ENCODE peak calls at places on chromosomes 3 and 15, in nine cellular contexts. One of them, this sample, is unnamed.

GRCh38 chr15:64263567-64263966 is 92.4 kb downstream of the CSNK1G1 start:
- DNase-seq in AML-193: no peak
- DNase-seq in lower leg skin: no peak
- DNase-seq in amygdala: no peak
- DNase-seq in lower lobe of right lung: no peak
- DNase-seq in iris pigment epithelial cell: no peak
- DNase-seq in left cardiac atrium: no peak
- DNase-seq in WTC11: no peak
- DNase-seq in head of caudate nucleus: no peak
- DNase-seq in this sample: no peak

GRCh38 chr15:42623951-42624350 is 48.5 kb downstream of the STARD9 start:
- DNase-seq in AML-193: no peak
- DNase-seq in lower leg skin: no peak
- DNase-seq in amygdala: no peak
- DNase-seq in lower lobe of right lung: no peak
- DNase-seq in iris pigment epithelial cell: no peak
- DNase-seq in left cardiac atrium: no peak
- DNase-seq in WTC11: no peak
- DNase-seq in head of caudate nucleus: no peak
- DNase-seq in this sample: no peak

GRCh38 chr3:134517796-134518195 is 31.9 kb downstream of the CEP63 start:
- DNase-seq in AML-193: peak
- DNase-seq in lower leg skin: no peak
- DNase-seq in amygdala: no peak
- DNase-seq in lower lobe of right lung: no peak
- DNase-seq in iris pigment epithelial cell: peak
- DNase-seq in left cardiac atrium: no peak
- DNase-seq in WTC11: no peak
- DNase-seq in head of caudate nucleus: no peak
- DNase-seq in this sample: no peak

GRCh38 chr3:713225-713624 is 379.6 kb upstream of the CNTN6 start:
- DNase-seq in AML-193: no peak
- DNase-seq in lower leg skin: no peak
- DNase-seq in amygdala: no peak
- DNase-seq in lower lobe of right lung: no peak
- DNase-seq in iris pigment epithelial cell: no peak
- DNase-seq in left cardiac atrium: no peak
- DNase-seq in WTC11: no peak
- DNase-seq in head of caudate nucleus: no peak
- DNase-seq in this sample: no peak

GRCh38 chr15:90067181-90067952 is 34.9 kb downstream of the IDH2 start:
- DNase-seq in AML-193: no peak
- DNase-seq in lower leg skin: no peak
- DNase-seq in amygdala: no peak
- DNase-seq in lower lobe of right lung: no peak
- DNase-seq in iris pigment epithelial cell: no peak
- DNase-seq in left cardiac atrium: no peak
- DNase-seq in WTC11: no peak
- DNase-seq in head of caudate nucleus: no peak
- DNase-seq in this sample: no peak

GRCh38 chr15:98728811-98729160 is 80.4 kb downstream of the IGF1R start:
- DNase-seq in AML-193: no peak
- DNase-seq in lower leg skin: no peak
- DNase-seq in amygdala: no peak
- DNase-seq in lower lobe of right lung: no peak
- DNase-seq in iris pigment epithelial cell: no peak
- DNase-seq in left cardiac atrium: no peak
- DNase-seq in WTC11: no peak
- DNase-seq in head of caudate nucleus: no peak
- DNase-seq in this sample: no peak

GRCh38 chr3:186915808-186916796 is 14.2 kb upstream of the ST6GAL1 start:
- DNase-seq in AML-193: peak
- DNase-seq in lower leg skin: no peak
- DNase-seq in amygdala: no peak
- DNase-seq in lower lobe of right lung: no peak
- DNase-seq in iris pigment epithelial cell: no peak
- DNase-seq in left cardiac atrium: no peak
- DNase-seq in WTC11: no peak
- DNase-seq in head of caudate nucleus: no peak
- DNase-seq in this sample: no peak

GRCh38 chr3:194133661-194134230 is 2.2 kb upstream of the HES1 start:
- DNase-seq in AML-193: no peak
- DNase-seq in lower leg skin: no peak
- DNase-seq in amygdala: no peak
- DNase-seq in lower lobe of right lung: peak
- DNase-seq in iris pigment epithelial cell: peak
- DNase-seq in left cardiac atrium: peak
- DNase-seq in WTC11: peak
- DNase-seq in head of caudate nucleus: no peak
- DNase-seq in this sample: peak

GRCh38 chr3:139286825-139287224 is 57.0 kb upstream of the MRPS22 start:
- DNase-seq in AML-193: no peak
- DNase-seq in lower leg skin: no peak
- DNase-seq in amygdala: no peak
- DNase-seq in lower lobe of right lung: no peak
- DNase-seq in iris pigment epithelial cell: no peak
- DNase-seq in left cardiac atrium: no peak
- DNase-seq in WTC11: no peak
- DNase-seq in head of caudate nucleus: no peak
- DNase-seq in this sample: no peak

GRCh38 chr15:90871097-90871715 is 2.8 kb downstream of the FURIN start:
- DNase-seq in AML-193: no peak
- DNase-seq in lower leg skin: no peak
- DNase-seq in amygdala: no peak
- DNase-seq in lower lobe of right lung: no peak
- DNase-seq in iris pigment epithelial cell: peak
- DNase-seq in left cardiac atrium: no peak
- DNase-seq in WTC11: peak
- DNase-seq in head of caudate nucleus: peak
- DNase-seq in this sample: no peak

GRCh38 chr15:61459785-61460707 is 230.9 kb upstream of the RORA start:
- DNase-seq in AML-193: no peak
- DNase-seq in lower leg skin: no peak
- DNase-seq in amygdala: no peak
- DNase-seq in lower lobe of right lung: no peak
- DNase-seq in iris pigment epithelial cell: peak
- DNase-seq in left cardiac atrium: no peak
- DNase-seq in WTC11: no peak
- DNase-seq in head of caudate nucleus: no peak
- DNase-seq in this sample: no peak

GRCh38 chr15:81296673-81297072 is 27.3 kb downstream of the STARD5 start:
- DNase-seq in AML-193: peak
- DNase-seq in lower leg skin: peak
- DNase-seq in amygdala: no peak
- DNase-seq in lower lobe of right lung: peak
- DNase-seq in iris pigment epithelial cell: no peak
- DNase-seq in left cardiac atrium: peak
- DNase-seq in WTC11: no peak
- DNase-seq in head of caudate nucleus: no peak
- DNase-seq in this sample: peak

GRCh38 chr3:35936571-35936970 is 297.2 kb downstream of the ARPP21 start:
- DNase-seq in AML-193: no peak
- DNase-seq in lower leg skin: no peak
- DNase-seq in amygdala: no peak
- DNase-seq in lower lobe of right lung: no peak
- DNase-seq in iris pigment epithelial cell: peak
- DNase-seq in left cardiac atrium: no peak
- DNase-seq in WTC11: no peak
- DNase-seq in head of caudate nucleus: no peak
- DNase-seq in this sample: no peak

GRCh38 chr3:45997942-45998341 is 2.3 kb upstream of the FYCO1 start:
- DNase-seq in AML-193: no peak
- DNase-seq in lower leg skin: no peak
- DNase-seq in amygdala: no peak
- DNase-seq in lower lobe of right lung: no peak
- DNase-seq in iris pigment epithelial cell: no peak
- DNase-seq in left cardiac atrium: no peak
- DNase-seq in WTC11: no peak
- DNase-seq in head of caudate nucleus: no peak
- DNase-seq in this sample: no peak

GRCh38 chr15:74262635-74263034 is 26.5 kb downstream of the CCDC33 start:
- DNase-seq in AML-193: no peak
- DNase-seq in lower leg skin: no peak
- DNase-seq in amygdala: no peak
- DNase-seq in lower lobe of right lung: no peak
- DNase-seq in iris pigment epithelial cell: no peak
- DNase-seq in left cardiac atrium: no peak
- DNase-seq in WTC11: no peak
- DNase-seq in head of caudate nucleus: no peak
- DNase-seq in this sample: no peak

GRCh38 chr3:107525101-107525953 is 2.6 kb downstream of the BBX start:
- DNase-seq in AML-193: peak
- DNase-seq in lower leg skin: peak
- DNase-seq in amygdala: no peak
- DNase-seq in lower lobe of right lung: peak
- DNase-seq in iris pigment epithelial cell: peak
- DNase-seq in left cardiac atrium: peak
- DNase-seq in WTC11: peak
- DNase-seq in head of caudate nucleus: peak
- DNase-seq in this sample: peak

GRCh38 chr15:53586815-53587214 is 172.6 kb downstream of the WDR72 start:
- DNase-seq in AML-193: peak
- DNase-seq in lower leg skin: no peak
- DNase-seq in amygdala: no peak
- DNase-seq in lower lobe of right lung: peak
- DNase-seq in iris pigment epithelial cell: no peak
- DNase-seq in left cardiac atrium: no peak
- DNase-seq in WTC11: peak
- DNase-seq in head of caudate nucleus: peak
- DNase-seq in this sample: peak

GRCh38 chr3:36373084-36373483 is 7.2 kb upstream of the STAC start:
- DNase-seq in AML-193: no peak
- DNase-seq in lower leg skin: no peak
- DNase-seq in amygdala: no peak
- DNase-seq in lower lobe of right lung: no peak
- DNase-seq in iris pigment epithelial cell: peak
- DNase-seq in left cardiac atrium: no peak
- DNase-seq in WTC11: no peak
- DNase-seq in head of caudate nucleus: no peak
- DNase-seq in this sample: no peak

GRCh38 chr3:185658504-185658912 is 72.4 kb downstream of the SENP2 start:
- DNase-seq in AML-193: no peak
- DNase-seq in lower leg skin: peak
- DNase-seq in amygdala: no peak
- DNase-seq in lower lobe of right lung: no peak
- DNase-seq in iris pigment epithelial cell: peak
- DNase-seq in left cardiac atrium: peak
- DNase-seq in WTC11: no peak
- DNase-seq in head of caudate nucleus: no peak
- DNase-seq in this sample: peak